ENCODE peak calls at places on chromosome 5, in seven cellular contexts. J is hepatic stellate cell; I is activated gamma-delta T cell treated with Interleukin-2 at 50 U/mL for 16 hours; U is GM12865; F is activated CD8-positive, alpha-beta memory T cell treated with anti-CD3 and anti-CD28 coated beads, Interleukin-2, amount 50 U/mL, for 48 hours; Y is HepG2; D is Calu3. V is an unnamed sample.

GRCh38 chr5:36575367-36575781 is 31.0 kb upstream of the SLC1A3 start:
- DNase-seq in J (no peak), I (no peak), U (no peak), F (no peak), Y (no peak), D (no peak), V (no peak)

GRCh38 chr5:50646591-50646990 is 19.8 kb upstream of the PARP8 start:
- DNase-seq in J (no peak), I (no peak), U (no peak), F (no peak), Y (no peak), D (no peak), V (no peak)

GRCh38 chr5:10831416-10831815 is 70.4 kb upstream of the DAP start:
- DNase-seq in J (peak; percentile 74), I (no peak), U (no peak), F (no peak), Y (no peak), D (no peak), V (no peak)

GRCh38 chr5:84383816-84384603 is 670 bp downstream of the EDIL3 start:
- DNase-seq in J (peak; percentile 34), I (no peak), U (no peak), F (no peak), Y (no peak), D (no peak), V (no peak)

GRCh38 chr5:142748568-142749249 is 21.5 kb upstream of the ARHGAP26 start:
- DNase-seq in J (no peak), I (peak; percentile 56), U (peak; percentile 54), F (peak; percentile 63), Y (peak; percentile 42), D (peak; percentile 71), V (peak; percentile 41)

GRCh38 chr5:173745123-173745522 is 128.7 kb upstream of the BOD1 start:
- DNase-seq in J (no peak), I (no peak), U (peak; percentile 85), F (no peak), Y (no peak), D (no peak), V (no peak)

GRCh38 chr5:179243333-179243732 is 101.9 kb downstream of the ADAMTS2 start:
- DNase-seq in J (peak; percentile 68), I (no peak), U (no peak), F (no peak), Y (no peak), D (no peak), V (no peak)

GRCh38 chr5:173864126-173865075 is 23.7 kb upstream of the CPEB4 start:
- DNase-seq in J (no peak), I (no peak), U (no peak), F (no peak), Y (peak; percentile 35), D (peak; percentile 42), V (no peak)

GRCh38 chr5:62653001-62653863 is 74.6 kb downstream of the LRRC70 start:
- DNase-seq in J (no peak), I (no peak), U (no peak), F (no peak), Y (peak; percentile 14), D (no peak), V (no peak)

GRCh38 chr5:142499591-142500384 is 175.0 kb upstream of the SPRY4 start:
- DNase-seq in J (no peak), I (no peak), U (no peak), F (no peak), Y (peak; percentile 89), D (peak; percentile 37), V (no peak)

GRCh38 chr5:165457854-165458481 is 1952.5 kb downstream of the MAT2B start:
- DNase-seq in J (no peak), I (no peak), U (peak; percentile 27), F (no peak), Y (no peak), D (peak; percentile 42), V (no peak)

GRCh38 chr5:95439801-95440493 is 48.8 kb downstream of the FAM81B start:
- DNase-seq in J (no peak), I (no peak), U (no peak), F (no peak), Y (no peak), D (no peak), V (no peak)

GRCh38 chr5:10538789-10539684 is 24.8 kb upstream of the ANKRD33B start:
- DNase-seq in J (no peak), I (no peak), U (no peak), F (no peak), Y (no peak), D (no peak), V (no peak)

GRCh38 chr5:74070766-74071165 is 444.8 kb downstream of the ARHGEF28 start:
- DNase-seq in J (no peak), I (no peak), U (no peak), F (no peak), Y (no peak), D (no peak), V (no peak)

GRCh38 chr5:170070556-170071412 is 34.9 kb upstream of the FOXI1 start:
- DNase-seq in J (peak; percentile 32), I (no peak), U (no peak), F (peak; percentile 75), Y (no peak), D (peak; percentile 53), V (no peak)

GRCh38 chr5:154949758-154950157 is 8.9 kb downstream of the MRPL22 start:
- DNase-seq in J (no peak), I (no peak), U (no peak), F (no peak), Y (no peak), D (no peak), V (no peak)

GRCh38 chr5:113017891-113018635 is 41.5 kb downstream of the DCP2 start:
- DNase-seq in J (no peak), I (no peak), U (no peak), F (no peak), Y (no peak), D (no peak), V (no peak)

V was measured in effector memory CD8-positive, alpha-beta T cell.